ENCODE peak calls at places on chromosome 1, in eight cellular contexts. One of them, this sample, is unnamed.

GRCh38 chr1:25820247-25821111 is 725 bp downstream of the MTFR1L start:
- DNase-seq in stimulated activated CD4-positive, alpha-beta T cell treated with anti-CD3 and anti-CD28 coated beads, Interleukin-15, amount 100 ng/mL, for 48 hours: peak; percentile 60
- DNase-seq in foreskin keratinocyte: peak; percentile 61
- DNase-seq in NCI-H1417: peak; percentile 72
- DNase-seq in mesendoderm: peak; percentile 84
- DNase-seq in mesenchymal stem cell: peak; percentile 82
- DNase-seq in HEK293T: peak; percentile 69
- DNase-seq in NCI-H1092: peak; percentile 56
- DNase-seq in this sample: peak; percentile 75

GRCh38 chr1:240111558-240111957 is 19.9 kb downstream of the FMN2 start:
- DNase-seq in foreskin keratinocyte: no peak
- DNase-seq in HEK293T: no peak
- DNase-seq in mesendoderm: peak; percentile 61
- DNase-seq in NCI-H1092: no peak
- DNase-seq in mesenchymal stem cell: no peak
- DNase-seq in stimulated activated CD4-positive, alpha-beta T cell treated with anti-CD3 and anti-CD28 coated beads, Interleukin-15, amount 100 ng/mL, for 48 hours: no peak
- DNase-seq in NCI-H1417: peak; percentile 19
- DNase-seq in this sample: no peak

GRCh38 chr1:245177071-245177900 is 22.5 kb downstream of the KIF26B start:
- DNase-seq in mesendoderm: no peak
- DNase-seq in NCI-H1092: no peak
- DNase-seq in foreskin keratinocyte: no peak
- DNase-seq in mesenchymal stem cell: no peak
- DNase-seq in HEK293T: no peak
- DNase-seq in stimulated activated CD4-positive, alpha-beta T cell treated with anti-CD3 and anti-CD28 coated beads, Interleukin-15, amount 100 ng/mL, for 48 hours: no peak
- DNase-seq in NCI-H1417: no peak
- DNase-seq in this sample: no peak

GRCh38 chr1:211687462-211688215 is 12.2 kb upstream of the NEK2 start:
- DNase-seq in foreskin keratinocyte: no peak
- DNase-seq in mesenchymal stem cell: no peak
- DNase-seq in NCI-H1417: no peak
- DNase-seq in HEK293T: no peak
- DNase-seq in stimulated activated CD4-positive, alpha-beta T cell treated with anti-CD3 and anti-CD28 coated beads, Interleukin-15, amount 100 ng/mL, for 48 hours: no peak
- DNase-seq in mesendoderm: no peak
- DNase-seq in NCI-H1092: no peak
- DNase-seq in this sample: no peak

GRCh38 chr1:151398691-151399065 is 695 bp upstream of the PSMB4 start:
- DNase-seq in HEK293T: no peak
- DNase-seq in mesendoderm: peak; percentile 13
- DNase-seq in stimulated activated CD4-positive, alpha-beta T cell treated with anti-CD3 and anti-CD28 coated beads, Interleukin-15, amount 100 ng/mL, for 48 hours: no peak
- DNase-seq in NCI-H1092: no peak
- DNase-seq in foreskin keratinocyte: no peak
- DNase-seq in mesenchymal stem cell: no peak
- DNase-seq in NCI-H1417: peak; percentile 43
- DNase-seq in this sample: no peak

GRCh38 chr1:87176514-87176913 is 152.2 kb upstream of the LMO4 start:
- DNase-seq in mesenchymal stem cell: no peak
- DNase-seq in foreskin keratinocyte: no peak
- DNase-seq in NCI-H1417: no peak
- DNase-seq in mesendoderm: no peak
- DNase-seq in HEK293T: no peak
- DNase-seq in NCI-H1092: no peak
- DNase-seq in stimulated activated CD4-positive, alpha-beta T cell treated with anti-CD3 and anti-CD28 coated beads, Interleukin-15, amount 100 ng/mL, for 48 hours: no peak
- DNase-seq in this sample: no peak

GRCh38 chr1:56686171-56686570 is 41.1 kb downstream of the PRKAA2 start:
- DNase-seq in NCI-H1417: no peak
- DNase-seq in mesenchymal stem cell: peak; percentile 33
- DNase-seq in foreskin keratinocyte: no peak
- DNase-seq in NCI-H1092: no peak
- DNase-seq in mesendoderm: no peak
- DNase-seq in HEK293T: no peak
- DNase-seq in stimulated activated CD4-positive, alpha-beta T cell treated with anti-CD3 and anti-CD28 coated beads, Interleukin-15, amount 100 ng/mL, for 48 hours: no peak
- DNase-seq in this sample: no peak

GRCh38 chr1:215393476-215393875 is 173.6 kb upstream of the KCTD3 start:
- DNase-seq in mesendoderm: no peak
- DNase-seq in HEK293T: no peak
- DNase-seq in NCI-H1417: no peak
- DNase-seq in foreskin keratinocyte: no peak
- DNase-seq in NCI-H1092: no peak
- DNase-seq in mesenchymal stem cell: no peak
- DNase-seq in stimulated activated CD4-positive, alpha-beta T cell treated with anti-CD3 and anti-CD28 coated beads, Interleukin-15, amount 100 ng/mL, for 48 hours: no peak
- DNase-seq in this sample: no peak

GRCh38 chr1:30790850-30791778 is 33.5 kb upstream of the LAPTM5 start:
- DNase-seq in NCI-H1417: no peak
- DNase-seq in foreskin keratinocyte: no peak
- DNase-seq in stimulated activated CD4-positive, alpha-beta T cell treated with anti-CD3 and anti-CD28 coated beads, Interleukin-15, amount 100 ng/mL, for 48 hours: no peak
- DNase-seq in mesenchymal stem cell: no peak
- DNase-seq in HEK293T: no peak
- DNase-seq in NCI-H1092: no peak
- DNase-seq in mesendoderm: no peak
- DNase-seq in this sample: no peak